ENCODE peak calls at places on chromosomes 2 and 18, in six cellular contexts. N is ascending aorta, Q is fibroblast of lung, K is psoas muscle, Y is breast epithelium, P is stomach. V is an unnamed sample.

GRCh38 chr18:26307161-26307773 is 81.0 kb downstream of the TAF4B start:
- DNase-seq in Q (peak), N (no peak), Y (peak), K (no peak), P (no peak), V (no peak)

GRCh38 chr2:65329551-65329950 is 101.9 kb downstream of the ACTR2 start:
- DNase-seq in Q (no peak), P (no peak), N (no peak), Y (no peak), K (no peak), V (no peak)

GRCh38 chr2:221572821-221573429 is 821 bp upstream of the EPHA4 start:
- DNase-seq in Y (peak), P (peak), K (no peak), N (no peak), Q (peak), V (no peak)

GRCh38 chr2:44515416-44515815 is 153.7 kb downstream of the CAMKMT start:
- DNase-seq in N (no peak), P (no peak), Y (no peak), K (no peak), Q (peak), V (no peak)

GRCh38 chr2:212537311-212538155 is 1.1 kb downstream of the ERBB4 start:
- DNase-seq in Y (no peak), K (peak), N (peak), Q (no peak), P (peak), V (no peak)

GRCh38 chr18:9809686-9810085 is 76.1 kb upstream of the TXNDC2 start:
- DNase-seq in Y (no peak), Q (peak), K (no peak), N (no peak), P (no peak), V (no peak)

GRCh38 chr2:233329489-233330135 is 22.0 kb downstream of the SAG start:
- DNase-seq in Q (no peak), Y (no peak), P (no peak), N (no peak), K (no peak), V (no peak)

GRCh38 chr2:71882949-71883472 is 264.7 kb downstream of the CYP26B1 start:
- DNase-seq in P (peak), N (no peak), Q (peak), Y (peak), K (peak), V (no peak)

GRCh38 chr2:11030909-11031308 is 119.2 kb downstream of the KCNF1 start:
- DNase-seq in Q (no peak), N (no peak), Y (no peak), P (peak), K (no peak), V (no peak)

GRCh38 chr2:237759176-237759575 is 39.4 kb upstream of the RBM44 start:
- DNase-seq in N (no peak), K (no peak), Y (no peak), P (no peak), Q (no peak), V (no peak)

GRCh38 chr2:109259671-109260070 is 130.7 kb downstream of the SH3RF3 start:
- DNase-seq in Y (no peak), K (no peak), P (no peak), Q (no peak), N (no peak), V (no peak)

GRCh38 chr18:9182852-9183399 is 46.3 kb downstream of the ANKRD12 start:
- DNase-seq in Y (no peak), N (no peak), Q (no peak), P (no peak), K (no peak), V (no peak)

GRCh38 chr2:209458018-209458979 is 34.5 kb downstream of the MAP2 start:
- DNase-seq in N (no peak), K (no peak), Y (no peak), P (no peak), Q (no peak), V (no peak)

GRCh38 chr2:123179526-123179925 is 845.6 kb upstream of the CNTNAP5 start:
- DNase-seq in K (no peak), Y (no peak), Q (no peak), N (no peak), P (no peak), V (no peak)

GRCh38 chr18:8480506-8481328 is 128.5 kb upstream of the RAB12 start:
- DNase-seq in K (no peak), Y (no peak), Q (peak), P (peak), N (no peak), V (no peak)

GRCh38 chr2:83058683-83059082 is 1400.4 kb downstream of the SUCLG1 start:
- DNase-seq in K (no peak), Q (no peak), Y (no peak), N (no peak), P (no peak), V (no peak)

GRCh38 chr2:69830045-69830905 is 815 bp downstream of the GMCL1 start:
- DNase-seq in K (peak), P (peak), Y (peak), Q (peak), N (no peak), V (no peak)

GRCh38 chr2:20015482-20016083 is 3.1 kb upstream of the MATN3 start:
- DNase-seq in P (no peak), Y (no peak), K (no peak), Q (peak), N (no peak), V (no peak)

GRCh38 chr2:74778381-74779371 is 55.3 kb upstream of the HK2 start:
- DNase-seq in Y (no peak), Q (no peak), K (no peak), N (no peak), P (no peak), V (no peak)

GRCh38 chr18:36775396-36775795 is 53.4 kb downstream of the TPGS2 start:
- DNase-seq in K (no peak), N (no peak), Y (no peak), P (no peak), Q (no peak), V (no peak)

GRCh38 chr18:36782710-36783109 is 46.1 kb downstream of the TPGS2 start:
- DNase-seq in Q (no peak), P (no peak), K (no peak), N (no peak), Y (peak), V (no peak)

GRCh38 chr18:36776650-36777049 is 52.2 kb downstream of the TPGS2 start:
- DNase-seq in P (no peak), N (no peak), Q (no peak), Y (no peak), K (no peak), V (no peak)

GRCh38 chr18:36783792-36784191 is 45.0 kb downstream of the TPGS2 start:
- DNase-seq in Q (no peak), P (no peak), K (no peak), N (no peak), Y (no peak), V (no peak)

GRCh38 chr18:36780748-36781147 is 48.1 kb downstream of the TPGS2 start:
- DNase-seq in P (no peak), Q (peak), Y (no peak), K (no peak), N (no peak), V (no peak)
- H3K27ac ChIP-seq in P (no peak), Q (no peak), Y (no peak), K (no peak), N (no peak), V (no peak)

GRCh38 chr2:150400849-150401248 is 86.6 kb downstream of the RND3 start:
- DNase-seq in Y (no peak), K (no peak), Q (peak), P (no peak), N (no peak), V (no peak)
- H3K4me3 ChIP-seq in Y (no peak), K (no peak), Q (no peak), P (no peak), N (no peak), V (no peak)

DNA sequence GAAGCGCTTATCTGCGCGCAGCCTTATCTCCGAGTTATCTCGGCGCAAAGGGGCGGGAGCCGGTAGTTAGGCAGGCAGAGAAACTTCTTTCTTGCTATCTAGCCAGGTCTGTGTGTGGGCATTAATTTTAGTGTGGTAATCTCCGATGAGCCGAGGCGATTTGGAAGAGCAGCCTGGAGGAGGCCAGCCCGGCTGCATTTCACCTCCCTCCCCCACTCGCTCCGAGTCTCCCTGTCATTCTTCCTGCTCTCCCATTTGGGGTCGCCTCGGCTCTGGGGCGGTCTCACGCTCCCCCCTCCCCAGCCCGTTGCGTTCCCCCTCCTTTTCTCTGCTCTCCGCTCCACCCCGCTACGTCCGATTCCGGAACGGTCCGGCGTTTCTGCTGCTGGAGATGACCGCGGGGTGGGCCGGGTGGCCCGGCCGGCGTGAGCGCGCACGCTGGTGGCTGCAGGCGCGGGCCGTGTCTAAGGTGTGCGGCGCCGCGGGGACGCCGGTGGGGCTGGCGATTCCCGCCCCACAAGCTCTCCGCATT is 566 bp downstream of the GATA6 start:
- DNase-seq in P (no peak), N (no peak), K (peak), Q (peak), Y (no peak), V (no peak)
- H3K27ac ChIP-seq in P (peak), N (peak), K (peak), Q (peak), Y (peak), V (peak)

DNA sequence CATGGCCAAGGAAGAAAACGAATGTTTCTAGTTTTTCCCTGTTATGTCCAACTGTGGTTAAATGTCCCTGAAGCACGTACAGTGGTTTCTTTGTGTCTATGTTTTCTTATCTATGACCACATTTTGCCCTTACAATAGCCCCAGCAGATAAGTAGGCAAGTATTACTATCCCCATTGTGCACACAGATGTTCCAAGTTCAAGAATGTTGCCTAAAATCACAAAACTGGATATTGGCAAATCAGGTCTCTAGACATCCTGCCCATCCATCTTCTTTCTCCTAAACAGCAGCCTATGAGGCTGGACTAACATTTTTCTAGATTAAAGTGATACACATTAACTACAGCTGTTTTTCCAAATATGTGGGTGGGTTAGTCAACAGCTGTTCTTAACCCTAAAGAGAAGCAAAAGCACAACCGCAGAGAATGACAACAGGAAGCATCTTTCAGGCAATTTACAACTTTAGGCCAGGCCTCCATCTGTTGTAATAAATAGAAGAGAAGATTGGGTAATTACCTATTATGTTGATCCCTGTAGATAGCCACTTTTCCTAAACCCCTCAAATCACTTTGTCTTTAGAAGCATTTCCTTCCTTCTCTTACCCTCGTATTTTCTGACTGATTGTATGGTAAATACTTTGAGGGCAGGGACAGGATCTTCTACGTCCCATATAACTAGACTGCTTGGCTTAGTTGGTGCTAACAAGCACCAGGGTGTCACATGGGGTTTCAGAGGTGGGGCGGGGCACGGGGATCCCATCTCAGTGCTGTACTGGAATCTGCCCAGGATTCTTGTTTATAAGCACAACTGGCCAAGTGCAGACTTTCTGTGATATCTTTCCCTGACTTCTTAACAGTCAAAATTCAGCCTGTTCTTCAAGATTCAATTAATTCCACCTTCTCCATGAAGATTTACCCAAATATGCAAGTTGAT is 132.1 kb upstream of the SETBP1 start:
- DNase-seq in Y (no peak), P (no peak), Q (peak), N (no peak), K (no peak), V (no peak)
- H3K4me3 ChIP-seq in Y (no peak), P (no peak), Q (no peak), N (no peak), K (no peak), V (no peak)

GRCh38 chr2:173760553-173760952 is 204.6 kb downstream of the SP3 start:
- DNase-seq in N (no peak), P (no peak), Y (no peak), Q (peak), K (no peak), V (no peak)
- H3K27ac ChIP-seq in N (peak), P (no peak), Y (no peak), Q (no peak), K (no peak), V (no peak)

DNA sequence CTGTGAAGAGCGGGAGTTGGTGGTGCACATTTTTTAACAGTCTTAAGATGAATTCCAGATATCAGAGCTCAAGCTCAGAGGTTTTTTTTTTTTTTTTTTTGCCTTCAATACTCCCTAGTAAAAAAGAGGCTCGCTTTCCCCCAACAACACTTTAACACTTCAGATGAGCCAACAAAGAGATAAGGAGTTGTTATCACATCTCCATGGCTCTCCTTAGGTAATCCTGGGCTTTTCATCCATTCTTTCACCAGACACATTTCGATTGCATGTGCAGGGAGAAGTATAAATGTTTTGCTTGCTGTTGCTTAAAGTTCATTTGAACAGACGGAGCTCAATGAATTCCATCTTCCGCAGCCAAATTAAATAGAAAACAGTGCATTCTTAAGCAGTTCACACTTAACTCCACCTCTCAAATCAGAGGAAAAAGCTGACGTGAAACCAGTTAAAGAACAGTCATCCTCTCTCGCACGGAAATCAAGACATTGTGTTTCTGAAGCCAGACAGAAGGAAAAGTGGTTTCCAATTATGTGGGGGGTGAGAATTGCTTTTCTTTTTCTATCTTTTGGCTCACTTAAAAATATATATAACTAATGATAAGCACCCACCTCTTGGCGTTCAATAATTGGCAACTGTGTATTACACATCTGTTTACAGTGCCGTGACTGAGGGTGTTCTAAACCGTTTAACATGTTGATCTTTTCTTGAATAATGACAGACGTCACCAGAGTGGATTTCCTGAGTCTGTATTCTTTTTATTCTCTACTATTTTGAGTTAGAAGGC is 118.2 kb downstream of the ZNF521 start:
- DNase-seq in K (no peak), Q (peak), Y (no peak), P (no peak), N (no peak), V (no peak)
- H3K4me3 ChIP-seq in K (peak), Q (peak), Y (peak), P (no peak), N (peak), V (peak)

DNA sequence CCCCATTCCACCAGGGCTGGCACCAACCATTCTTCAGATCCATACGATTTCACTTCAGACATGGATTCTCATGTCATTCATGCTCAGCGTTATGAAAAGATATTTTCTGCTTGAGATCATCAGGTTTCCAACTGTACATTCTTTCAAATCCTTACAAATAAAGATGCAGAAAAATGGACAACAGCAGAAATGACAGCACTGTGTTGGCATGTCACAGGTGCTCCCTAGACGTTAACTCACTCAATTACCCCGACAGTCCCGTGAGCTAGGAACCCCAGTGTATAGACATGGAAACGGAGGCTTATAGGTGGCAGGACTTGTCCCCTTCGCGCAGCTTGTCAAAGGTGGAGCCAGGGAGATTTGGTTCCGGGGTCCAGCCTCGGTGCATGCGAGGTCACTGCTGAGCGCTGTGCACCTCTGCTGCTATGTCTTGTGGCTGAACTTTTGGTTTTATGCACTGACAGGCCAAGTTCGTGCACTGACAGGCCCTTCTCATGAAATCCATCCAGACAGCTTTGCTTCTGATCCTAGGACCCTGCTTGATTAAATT is 17.7 kb downstream of the FHL2 start:
- DNase-seq in Q (no peak), N (no peak), P (no peak), K (no peak), Y (no peak), V (no peak)
- H3K27ac ChIP-seq in Q (peak), N (peak), P (peak), K (peak), Y (peak), V (peak)

GRCh38 chr18:70671889-70672551 is 383.2 kb downstream of the SOCS6 start:
- DNase-seq in K (no peak), Y (no peak), N (no peak), Q (no peak), P (no peak), V (no peak)
- H3K4me3 ChIP-seq in K (no peak), Y (no peak), N (no peak), Q (no peak), P (no peak), V (no peak)

GRCh38 chr2:224039080-224039769 is at the start of gene SERPINE2:
- DNase-seq in Q (peak), Y (no peak), K (peak), P (no peak), N (no peak), V (no peak)

GRCh38 chr2:224040753-224041152 is 1.7 kb upstream of the SERPINE2 start:
- DNase-seq in N (no peak), Y (no peak), Q (no peak), K (no peak), P (no peak), V (no peak)

GRCh38 chr2:224039770-224040088 is 643 bp upstream of the SERPINE2 start:
- DNase-seq in K (no peak), Q (no peak), Y (no peak), P (no peak), N (no peak), V (no peak)

GRCh38 chr2:224042191-224042696 is 3.2 kb upstream of the SERPINE2 start:
- DNase-seq in Y (no peak), N (no peak), P (no peak), Q (peak), K (no peak), V (no peak)

DNA sequence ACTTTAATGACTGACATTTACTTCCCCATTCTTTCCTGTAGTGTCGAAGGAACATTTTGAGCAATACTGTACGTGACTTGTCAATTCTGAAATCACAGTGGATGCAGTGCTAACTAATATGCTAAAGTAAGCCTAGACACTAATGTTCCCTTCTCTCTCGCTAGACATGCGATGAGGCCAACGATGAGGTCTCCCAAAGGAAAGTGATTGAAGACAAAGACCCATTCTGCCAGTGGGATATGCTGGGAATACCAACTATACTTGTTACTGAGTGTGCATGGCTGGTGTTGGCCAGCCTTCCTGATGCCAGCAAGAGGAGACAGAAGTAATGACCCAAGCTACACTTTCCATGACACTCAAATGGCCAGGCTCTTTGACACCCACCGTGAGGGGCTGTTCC is 2.5 kb upstream of the SERPINE2 start:
- DNase-seq in K (no peak), Y (no peak), P (no peak), Q (no peak), N (no peak), V (no peak)
- H3K27ac ChIP-seq in K (no peak), Y (peak), P (no peak), Q (no peak), N (no peak), V (no peak)

GRCh38 chr2:37768491-37768925 is 97.1 kb upstream of the CDC42EP3 start:
- DNase-seq in N (no peak), Y (peak), Q (peak), K (peak), P (peak), V (peak)

GRCh38 chr2:37764739-37765138 is 93.3 kb upstream of the CDC42EP3 start:
- DNase-seq in P (no peak), K (no peak), Y (no peak), Q (no peak), N (no peak), V (no peak)

GRCh38 chr2:37767051-37767450 is 95.6 kb upstream of the CDC42EP3 start:
- DNase-seq in K (no peak), N (no peak), P (no peak), Q (no peak), Y (no peak), V (no peak)

GRCh38 chr2:37764108-37764507 is 92.7 kb upstream of the CDC42EP3 start:
- DNase-seq in Q (no peak), N (no peak), P (no peak), K (no peak), Y (no peak), V (no peak)

GRCh38 chr2:37766087-37766486 is 94.6 kb upstream of the CDC42EP3 start:
- DNase-seq in Q (peak), Y (no peak), N (no peak), K (no peak), P (no peak), V (no peak)
- H3K4me3 ChIP-seq in Q (no peak), Y (no peak), N (no peak), K (no peak), P (no peak), V (no peak)

V was measured in thoracic aorta.